ENCODE peak calls at places on chromosome 15, in nine cellular contexts. Q, W, L, G, C, M, X, O and U are unnamed samples. For H3K9me3, the result is how much of the 10 kb centered on the place peaks cover.

GRCh38 chr15:89389841-89390603 is 55.4 kb upstream of the POLG start:
- DNase-seq in L (no peak), O (no peak), W (peak), M (no peak), G (no peak), Q (no peak), X (no peak), C (no peak), U (no peak)

GRCh38 chr15:66169023-66169422 is 84.5 kb downstream of the MEGF11 start:
- DNase-seq in G (no peak), O (no peak), L (no peak), C (no peak), M (no peak), W (peak), X (no peak), Q (no peak), U (no peak)

GRCh38 chr15:95826831-95827230 is 503.7 kb upstream of the NR2F2 start:
- DNase-seq in G (no peak), M (no peak), W (no peak), L (no peak), C (peak), X (no peak), O (no peak), Q (no peak), U (no peak)

GRCh38 chr15:89828324-89829145 is 13.9 kb upstream of the ANPEP start:
- DNase-seq in O (peak), C (no peak), Q (no peak), M (peak), X (no peak), W (no peak), L (no peak), G (peak), U (no peak)

GRCh38 chr15:62120776-62121175 is 44.3 kb downstream of the C2CD4B start:
- DNase-seq in M (no peak), Q (no peak), X (no peak), W (no peak), G (no peak), L (no peak), O (no peak), C (no peak), U (no peak)

GRCh38 chr15:41904487-41905359 is 10.9 kb upstream of the SPTBN5 start:
- DNase-seq in Q (no peak), M (peak), C (peak), L (peak), O (peak), W (peak), X (peak), G (peak), U (peak)

GRCh38 chr15:39976291-39977274 is 42.7 kb downstream of the EIF2AK4 start:
- DNase-seq in O (peak), L (no peak), Q (peak), W (peak), C (peak), X (no peak), M (peak), G (peak), U (no peak)

GRCh38 chr15:57012557-57012956 is 94.1 kb downstream of the TCF12 start:
- DNase-seq in G (no peak), C (no peak), X (no peak), Q (no peak), M (no peak), W (no peak), O (no peak), L (no peak), U (no peak)

GRCh38 chr15:90143176-90143655 is 40.9 kb upstream of the IDH2 start:
- DNase-seq in G (peak), C (peak), Q (no peak), W (peak), X (peak), L (no peak), O (peak), M (peak), U (peak)

GRCh38 chr15:70328137-70329115 is 230.7 kb upstream of the TLE3 start:
- DNase-seq in Q (peak), G (no peak), C (no peak), X (no peak), L (peak), W (no peak), O (no peak), M (no peak), U (no peak)

GRCh38 chr15:32682569-32682968 is 35.2 kb upstream of the GREM1 start:
- DNase-seq in Q (no peak), G (peak), M (no peak), O (no peak), C (peak), L (peak), X (no peak), W (no peak), U (no peak)

GRCh38 chr15:98289747-98290146 is 329.2 kb downstream of the ARRDC4 start:
- DNase-seq in W (no peak), Q (no peak), C (peak), M (no peak), X (no peak), O (no peak), L (no peak), G (no peak), U (no peak)

GRCh38 chr15:91865486-91865885 is 12.0 kb downstream of the SLCO3A1 start:
- DNase-seq in G (no peak), L (no peak), Q (no peak), M (no peak), W (no peak), O (no peak), X (no peak), C (no peak), U (no peak)

GRCh38 chr15:89556413-89557262 is 18.6 kb upstream of the TICRR start:
- DNase-seq in Q (no peak), W (no peak), C (peak), O (peak), G (peak), M (peak), X (no peak), L (peak), U (no peak)

GRCh38 chr15:44045217-44045616 is 149.9 kb downstream of the FRMD5 start:
- DNase-seq in C (no peak), L (no peak), Q (no peak), M (no peak), O (no peak), W (no peak), X (no peak), G (no peak), U (no peak)

GRCh38 chr15:54772663-54773062 is 424.1 kb downstream of the RSL24D1 start:
- DNase-seq in X (no peak), O (no peak), W (no peak), M (no peak), Q (no peak), L (no peak), G (no peak), C (no peak), U (no peak)

GRCh38 chr15:90557147-90557546 is 27.4 kb downstream of the CRTC3 start:
- DNase-seq in M (no peak), X (no peak), C (no peak), O (no peak), Q (no peak), G (no peak), W (no peak), L (no peak), U (no peak)

GRCh38 chr15:99344639-99345038 is 93.4 kb downstream of the LRRC28 start:
- DNase-seq in W (no peak), M (no peak), O (no peak), Q (no peak), L (no peak), C (no peak), G (no peak), X (no peak), U (no peak)

GRCh38 chr15:41501961-41502786 is 8.5 kb downstream of the ITPKA start:
- DNase-seq in X (no peak), Q (no peak), W (peak), M (peak), C (no peak), G (no peak), O (no peak), L (no peak), U (no peak)

GRCh38 chr15:68300115-68300940 is 22.8 kb downstream of the FEM1B start:
- DNase-seq in X (no peak), G (peak), O (no peak), C (peak), M (no peak), Q (peak), W (peak), L (no peak), U (no peak)

GRCh38 chr15:85451099-85451700 is 70.8 kb downstream of the AKAP13 start:
- DNase-seq in X (no peak), Q (no peak), M (no peak), C (no peak), O (no peak), W (no peak), G (no peak), L (no peak), U (no peak)
- H3K9me3 ChIP-seq in X (under half), Q (under half), M (under half), C (under half), O (under half), W (under half), G (under half), L (under half), U (under half)

DNA sequence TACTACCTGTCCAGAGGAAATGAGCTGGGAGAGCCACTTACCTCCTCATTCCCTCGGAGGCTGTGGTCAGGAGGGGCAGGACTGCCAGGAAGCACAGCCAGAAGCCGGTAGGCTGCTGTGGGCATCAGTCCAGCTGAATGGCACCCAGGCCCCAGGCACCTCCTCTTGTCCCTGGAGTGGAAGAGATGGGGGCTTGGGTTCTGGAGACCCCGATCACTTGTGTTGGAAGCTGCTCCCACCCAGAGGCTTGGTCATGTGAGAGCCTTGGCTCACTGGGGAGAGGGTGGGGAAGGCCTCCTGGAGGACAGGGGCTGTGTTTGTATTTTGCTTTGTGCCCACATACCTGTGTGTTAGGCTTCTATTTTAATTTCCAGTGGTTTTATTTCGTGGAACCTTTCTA is 261.9 kb downstream of the GABRG3 start:
- DNase-seq in X (no peak), G (no peak), Q (no peak), C (no peak), O (no peak), W (no peak), M (no peak), L (no peak), U (no peak)
- H3K9me3 ChIP-seq in X (under half), G (under half), Q (under half), C (under half), O (under half), W (under half), M (under half), L (under half), U (under half)

GRCh38 chr15:38213392-38213791 is 39.2 kb upstream of the SPRED1 start:
- DNase-seq in O (no peak), Q (no peak), X (no peak), G (no peak), M (no peak), L (no peak), C (no peak), W (no peak), U (no peak)
- H3K9me3 ChIP-seq in O (under half), Q (under half), X (under half), G (under half), M (under half), L (under half), C (under half), W (under half), U (under half)

DNA sequence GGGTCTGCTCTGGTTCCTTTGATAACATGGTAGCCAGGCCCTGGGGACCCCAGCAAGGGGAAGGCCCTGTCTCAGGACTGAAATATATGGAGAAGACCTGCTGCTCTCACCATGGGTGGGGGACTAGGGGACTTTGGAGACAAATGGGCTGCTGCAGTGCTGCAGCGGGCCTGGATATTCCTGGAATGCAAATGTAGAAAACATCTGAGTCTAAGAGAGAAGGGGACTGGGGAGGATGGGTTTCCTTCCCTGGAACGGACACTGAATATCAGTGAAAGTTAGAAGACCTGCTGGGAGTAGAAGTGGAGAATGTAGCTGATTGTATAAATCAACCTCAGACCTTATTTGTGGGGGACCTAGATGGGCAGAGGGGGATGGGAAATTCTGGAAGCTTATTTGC is 3.1 kb upstream of the HCN4 start:
- DNase-seq in G (no peak), Q (no peak), O (no peak), M (no peak), W (no peak), L (no peak), X (no peak), C (no peak), U (no peak)
- H3K9me3 ChIP-seq in G (under half), Q (under half), O (under half), M (under half), W (under half), L (under half), X (under half), C (under half), U (under half)